ENCODE peak calls at places on chromosomes 12 and 14, in five cellular contexts. D, V, G, W and E are unnamed samples.
A peak's percentile ranks its signal among the peaks of the same experiment; 100 is the strongest.

GRCh38 chr12:78293039-78293686 is 462.5 kb downstream of the NAV3 start:
- DNase-seq in V (no peak), W (no peak), D (no peak), G (no peak), E (no peak)

GRCh38 chr14:104863131-104863862 is 1.8 kb upstream of the CEP170B start:
- DNase-seq in G (no peak), V (no peak), W (no peak), D (no peak), E (peak; percentile 1)

GRCh38 chr14:84375235-84375634 is 1154.7 kb upstream of the FLRT2 start:
- DNase-seq in G (no peak), D (no peak), W (no peak), V (no peak), E (no peak)

GRCh38 chr12:81450920-81451739 is 308.0 kb downstream of the PPFIA2 start:
- DNase-seq in W (peak; percentile 90), V (peak; percentile 48), G (no peak), D (peak; percentile 31), E (peak; percentile 56)

GRCh38 chr14:45070215-45070614 is 13.7 kb upstream of the PRPF39 start:
- DNase-seq in V (no peak), G (no peak), D (no peak), W (no peak), E (no peak)

GRCh38 chr14:94542811-94543449 is 18.3 kb upstream of the SERPINA4 start:
- DNase-seq in D (no peak), V (peak; percentile 55), W (no peak), G (no peak), E (no peak)

GRCh38 chr14:78153069-78153351 is 17.2 kb upstream of the NRXN3 start:
- DNase-seq in D (no peak), V (no peak), W (no peak), G (no peak), E (no peak)

GRCh38 chr12:47867496-47867941 is 37.3 kb downstream of the VDR start:
- DNase-seq in V (no peak), D (peak; percentile 49), W (no peak), G (no peak), E (no peak)

GRCh38 chr14:59629384-59630158 is 53.0 kb upstream of the CCDC175 start:
- DNase-seq in D (no peak), V (no peak), G (no peak), W (no peak), E (no peak)

GRCh38 chr12:124696689-124697476 is 129.5 kb upstream of the NCOR2 start:
- DNase-seq in W (no peak), D (no peak), V (no peak), G (no peak), E (no peak)

GRCh38 chr14:67514650-67515385 is 18.3 kb upstream of the PLEKHH1 start:
- DNase-seq in V (peak; percentile 41), D (no peak), G (peak; percentile 89), W (no peak), E (peak; percentile 55)

GRCh38 chr14:85263916-85264315 is 266.0 kb upstream of the FLRT2 start:
- DNase-seq in G (no peak), W (no peak), V (no peak), D (no peak), E (no peak)

GRCh38 chr12:113932411-113933196 is 33.5 kb downstream of the RBM19 start:
- DNase-seq in D (no peak), V (no peak), W (peak; percentile 21), G (no peak), E (peak; percentile 34)

GRCh38 chr12:120849765-120850164 is 54.4 kb downstream of the SPPL3 start:
- DNase-seq in D (no peak), V (peak; percentile 25), W (peak; percentile 59), G (no peak), E (no peak)

GRCh38 chr12:109822951-109823411 is 10.2 kb downstream of the TRPV4 start:
- DNase-seq in G (peak; percentile 78), D (no peak), V (no peak), W (no peak), E (no peak)

GRCh38 chr12:72271741-72272661 is at the start of gene TRHDE:
- DNase-seq in W (peak; percentile 63), V (no peak), G (peak; percentile 80), D (no peak), E (peak; percentile 68)

GRCh38 chr12:72270246-72270645 is 1.9 kb upstream of the TRHDE start:
- DNase-seq in W (no peak), V (no peak), G (no peak), D (no peak), E (no peak)

GRCh38 chr12:72272731-72273498 is 745 bp downstream of the TRHDE start:
- DNase-seq in D (no peak), V (no peak), G (peak; percentile 76), W (peak; percentile 27), E (peak; percentile 50)

GRCh38 chr12:72269491-72269890 is 2.7 kb upstream of the TRHDE start:
- DNase-seq in W (no peak), D (no peak), G (no peak), V (no peak), E (no peak)

GRCh38 chr12:72271401-72271740 is 799 bp upstream of the TRHDE start:
- DNase-seq in V (no peak), G (peak; percentile 70), D (no peak), W (peak; percentile 66), E (peak; percentile 74)
- TF ChIP-seq CTCF in V (no peak), G (no peak), D (peak; percentile 1), W (no peak), E (no peak)

DNA sequence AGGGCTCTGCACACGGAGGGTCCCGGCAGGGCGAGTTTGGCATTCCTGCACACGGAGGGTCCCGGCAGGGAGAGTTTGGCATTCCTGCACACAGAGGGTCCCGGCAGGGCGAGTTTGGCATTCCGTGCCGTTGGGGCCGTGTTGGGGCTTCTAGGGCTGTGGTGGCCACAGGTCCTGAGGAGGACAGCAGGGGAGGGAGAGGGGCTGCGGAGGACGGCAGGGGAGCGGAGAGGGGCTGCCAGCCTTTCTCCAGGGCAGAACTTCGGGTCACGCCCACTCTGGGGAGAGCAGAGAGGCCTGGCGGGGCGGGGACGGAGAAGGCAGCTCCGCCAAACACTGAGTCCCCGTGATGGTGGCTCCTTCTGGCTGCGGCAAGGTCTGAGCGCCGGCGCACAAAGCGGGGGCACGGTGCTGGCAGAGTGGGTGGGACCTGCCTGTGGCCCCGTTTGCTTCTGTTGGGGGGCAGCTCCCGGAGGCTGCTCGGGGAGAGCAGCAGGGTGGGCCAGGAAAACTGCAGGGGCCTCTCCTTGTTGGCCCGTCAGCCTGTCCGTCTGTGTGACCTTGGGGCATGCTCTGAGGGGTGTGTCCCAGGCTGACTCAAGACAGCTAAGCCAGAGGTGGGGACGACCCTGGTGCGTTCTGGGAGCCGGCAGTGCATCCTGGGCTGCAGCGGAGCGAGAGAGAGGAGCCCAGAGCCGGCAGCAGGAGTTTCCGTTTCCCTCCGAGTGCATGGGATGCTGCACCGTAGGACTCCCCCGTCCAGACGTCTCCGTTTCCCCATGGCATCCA is 60.2 kb downstream of the LRCOL1 start:
- DNase-seq in D (no peak), G (no peak), W (peak; percentile 74), V (no peak), E (peak; percentile 75)
- TF ChIP-seq CTCF in D (no peak), G (no peak), W (no peak), V (no peak), E (no peak)

GRCh38 chr12:6492838-6493579 is at the start of gene MRPL51:
- DNase-seq in W (peak; percentile 96), G (peak; percentile 99), V (peak; percentile 98), D (peak; percentile 66), E (peak; percentile 98)

GRCh38 chr12:6494968-6495367 is 1.1 kb downstream of the NCAPD2 start:
- DNase-seq in D (no peak), W (no peak), G (no peak), V (no peak), E (no peak)

GRCh38 chr12:6494351-6494743 is 445 bp downstream of the NCAPD2 start:
- DNase-seq in W (no peak), V (no peak), D (no peak), G (no peak), E (peak; percentile 12)

GRCh38 chr12:6489449-6489848 is 3.6 kb downstream of the MRPL51 start:
- DNase-seq in V (no peak), G (no peak), D (no peak), W (no peak), E (no peak)

DNA sequence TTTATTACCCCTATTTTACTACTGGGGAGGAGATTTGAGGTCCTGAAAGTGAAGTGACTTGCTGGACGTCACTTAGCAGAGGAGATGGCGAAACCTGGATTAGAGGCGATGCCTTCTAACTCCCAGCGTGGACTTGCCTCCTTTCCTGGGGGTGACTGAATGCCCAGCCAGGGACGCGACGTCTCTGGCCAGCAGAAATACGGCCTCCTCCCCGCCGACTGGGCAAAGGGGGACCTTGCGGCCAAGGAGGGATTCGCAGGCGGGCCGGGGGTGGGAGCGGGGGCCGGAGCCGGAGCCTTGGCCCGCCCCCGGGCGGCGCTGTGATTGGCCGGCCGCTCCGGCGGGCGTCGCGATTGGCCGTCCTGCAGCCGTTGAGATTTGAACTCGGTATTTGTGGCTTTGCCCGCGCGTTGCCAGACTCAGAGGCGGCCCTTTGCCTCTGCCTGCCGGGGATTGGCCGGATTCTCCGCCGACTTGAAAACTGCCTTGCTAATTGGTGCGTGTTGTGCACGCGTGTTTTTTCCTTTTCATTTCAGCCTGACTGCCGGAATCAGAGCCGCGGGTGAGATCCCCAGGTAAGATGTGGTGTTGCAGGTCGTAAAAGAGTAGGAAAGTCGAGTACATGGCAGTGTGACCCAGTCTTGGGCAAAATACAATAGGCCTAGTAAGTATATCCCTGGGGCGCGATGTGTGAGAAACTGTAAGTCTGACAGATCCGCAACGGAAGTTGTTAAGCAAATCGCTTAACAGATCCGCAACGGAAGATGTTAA is at the start of gene NCAPD2:
- DNase-seq in V (peak; percentile 98), W (peak; percentile 98), G (peak; percentile 96), D (peak; percentile 74), E (peak; percentile 89)
- TF ChIP-seq CTCF in V (no peak), W (no peak), G (no peak), D (no peak), E (no peak)

GRCh38 chr12:3019005-3019680 is 58.0 kb upstream of the TSPAN9 start:
- DNase-seq in V (no peak), G (no peak), D (no peak), W (no peak), E (no peak)

GRCh38 chr12:3020399-3020798 is 56.8 kb upstream of the TSPAN9 start:
- DNase-seq in V (no peak), D (no peak), G (no peak), W (no peak), E (no peak)

GRCh38 chr12:3016191-3016590 is 57.0 kb downstream of the TEAD4 start:
- DNase-seq in V (no peak), G (no peak), D (no peak), W (no peak), E (no peak)

GRCh38 chr12:3017281-3017680 is 58.1 kb downstream of the TEAD4 start:
- DNase-seq in V (no peak), G (no peak), W (no peak), D (no peak), E (no peak)

DNA sequence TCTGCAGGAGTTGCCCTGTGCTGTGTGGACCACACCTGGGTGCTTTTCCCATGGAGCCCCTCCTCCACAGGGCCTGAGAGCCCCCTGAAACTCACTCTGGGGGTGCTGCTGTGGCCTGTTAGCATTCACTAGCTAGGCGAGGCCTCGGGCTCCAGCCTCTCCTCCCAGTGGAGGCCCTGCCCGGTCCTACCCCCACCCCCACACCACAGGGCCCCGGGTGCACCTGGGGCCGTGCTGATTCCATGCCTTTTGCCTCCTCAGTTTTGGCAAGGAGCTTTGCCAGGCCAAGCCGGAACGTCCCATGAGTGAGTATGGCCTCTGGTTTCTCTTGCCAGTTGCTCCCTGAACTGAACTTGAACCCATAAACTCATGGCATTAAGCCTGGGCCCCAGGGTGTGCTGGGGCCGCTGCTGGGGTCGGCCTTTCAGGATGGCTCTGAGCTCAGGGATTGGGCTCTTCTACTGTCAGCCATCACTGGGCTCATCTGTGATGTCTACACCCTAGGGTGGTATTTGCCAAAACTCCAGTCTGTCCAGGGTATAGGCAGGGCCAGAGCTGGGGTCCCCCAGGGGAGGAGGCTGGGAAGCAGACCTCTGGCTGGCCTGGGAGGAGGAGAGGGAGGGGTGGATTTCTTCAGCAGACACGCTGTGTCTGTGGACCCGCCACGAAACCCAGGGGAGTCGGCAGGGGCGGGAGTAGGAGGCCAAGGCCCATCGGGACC is 58.7 kb upstream of the TSPAN9 start:
- DNase-seq in W (no peak), G (no peak), V (no peak), D (no peak), E (no peak)
- TF ChIP-seq CTCF in W (no peak), G (no peak), V (no peak), D (no peak), E (no peak)